ENCODE peak calls at places on chromosomes 4 and X, in four cellular contexts. G is bronchial epithelial cell, N is GM06990, C is ovary. I is an unnamed sample.

GRCh38 chr4:16083217-16084191 is at the start of gene PROM1:
- DNase-seq in G (no peak), C (no peak), N (no peak), I (no peak)

GRCh38 chrX:115345654-115346014 is 56.1 kb downstream of the LUZP4 start:
- DNase-seq in C (no peak), N (no peak), G (no peak), I (no peak)

GRCh38 chr4:48360285-48360965 is 19.1 kb downstream of the SLAIN2 start:
- DNase-seq in C (no peak), N (no peak), G (peak), I (peak)

GRCh38 chrX:1589356-1590130 is 1.9 kb upstream of the AKAP17A start:
- DNase-seq in N (no peak), C (no peak), G (no peak), I (no peak)

GRCh38 chr4:85496933-85497332 is 22.0 kb downstream of the ARHGAP24 start:
- DNase-seq in N (no peak), G (peak), C (no peak), I (peak)

GRCh38 chr4:41506071-41506470 is 31.9 kb upstream of the LIMCH1 start:
- DNase-seq in C (no peak), G (peak), N (no peak), I (no peak)

GRCh38 chr4:120155287-120155686 is 88.6 kb upstream of the MAD2L1 start:
- DNase-seq in N (no peak), C (no peak), G (peak), I (no peak)

GRCh38 chr4:134906404-134907023 is 704.9 kb upstream of the PABPC4L start:
- DNase-seq in C (no peak), N (no peak), G (peak), I (no peak)

GRCh38 chr4:26807330-26807729 is 53.3 kb upstream of the STIM2 start:
- DNase-seq in G (no peak), C (no peak), N (no peak), I (no peak)

GRCh38 chr4:116849620-116850019 is 235.8 kb downstream of the TRAM1L1 start:
- DNase-seq in G (no peak), C (no peak), N (no peak), I (no peak)